ENCODE peak calls at places on chromosomes 7 and 10, in seven cellular contexts. Q, S, F, T, C, Y and H are unnamed samples.

GRCh38 chr7:99146979-99147378 is 3.1 kb upstream of the SMURF1 start:
- DNase-seq in Q (no peak), S (no peak), F (no peak), T (no peak), C (no peak), Y (no peak), H (no peak)

GRCh38 chr10:70681731-70682005 is 9.4 kb downstream of the ADAMTS14 start:
- DNase-seq in Q (no peak), S (no peak), F (no peak), T (no peak), C (no peak), Y (no peak), H (no peak)

GRCh38 chr10:6148908-6149307 is 53.8 kb upstream of the PFKFB3 start:
- DNase-seq in Q (no peak), S (no peak), F (no peak), T (no peak), C (no peak), Y (no peak), H (no peak)

GRCh38 chr7:106518239-106518638 is 142.7 kb downstream of the CCDC71L start:
- DNase-seq in Q (no peak), S (no peak), F (no peak), T (no peak), C (no peak), Y (no peak), H (no peak)

GRCh38 chr10:5843814-5844705 is 30.8 kb upstream of the GDI2 start:
- DNase-seq in Q (no peak), S (no peak), F (no peak), T (no peak), C (no peak), Y (no peak), H (no peak)

GRCh38 chr7:144830811-144831210 is 5.0 kb downstream of the TPK1 start:
- DNase-seq in Q (no peak), S (no peak), F (no peak), T (no peak), C (peak; percentile 20), Y (no peak), H (no peak)

GRCh38 chr10:91017202-91017601 is 96.3 kb upstream of the ANKRD1 start:
- DNase-seq in Q (no peak), S (no peak), F (no peak), T (peak; percentile 29), C (no peak), Y (no peak), H (no peak)

GRCh38 chr7:138661236-138661635 is 39.9 kb downstream of the SVOPL start:
- DNase-seq in Q (no peak), S (no peak), F (no peak), T (no peak), C (no peak), Y (no peak), H (no peak)

GRCh38 chr7:74068378-74069085 is 15.1 kb upstream of the LIMK1 start:
- DNase-seq in Q (no peak), S (no peak), F (peak; percentile 25), T (no peak), C (no peak), Y (no peak), H (no peak)

GRCh38 chr7:158828343-158829020 is 827 bp downstream of the ESYT2 start:
- DNase-seq in Q (no peak), S (peak; percentile 68), F (peak; percentile 52), T (peak; percentile 36), C (no peak), Y (peak; percentile 17), H (no peak)

GRCh38 chr7:95865716-95866371 is 93.5 kb downstream of the DYNC1I1 start:
- DNase-seq in Q (no peak), S (peak; percentile 31), F (no peak), T (no peak), C (peak; percentile 46), Y (no peak), H (no peak)

GRCh38 chr7:75880242-75880641 is 1.4 kb downstream of the RHBDD2 start:
- DNase-seq in Q (no peak), S (no peak), F (no peak), T (no peak), C (no peak), Y (no peak), H (no peak)

GRCh38 chr10:43881657-43882056 is 233.0 kb upstream of the ZNF32 start:
- DNase-seq in Q (no peak), S (no peak), F (no peak), T (no peak), C (no peak), Y (no peak), H (no peak)

GRCh38 chr7:106012184-106012583 is 49.1 kb downstream of the CDHR3 start:
- DNase-seq in Q (no peak), S (no peak), F (no peak), T (no peak), C (no peak), Y (no peak), H (no peak)

GRCh38 chr7:107138696-107139420 is 29.9 kb upstream of the HBP1 start:
- DNase-seq in Q (peak; percentile 33), S (no peak), F (no peak), T (no peak), C (peak; percentile 22), Y (no peak), H (no peak)

GRCh38 chr7:155356323-155357105 is 58.8 kb downstream of the INSIG1 start:
- DNase-seq in Q (no peak), S (peak; percentile 73), F (no peak), T (peak; percentile 7), C (peak; percentile 25), Y (no peak), H (no peak)

GRCh38 chr7:55309040-55309991 is 55.8 kb upstream of the LANCL2 start:
- DNase-seq in Q (no peak), S (peak; percentile 99), F (no peak), T (no peak), C (no peak), Y (peak; percentile 63), H (no peak)

GRCh38 chr10:43058716-43059335 is 18.0 kb upstream of the RET start:
- DNase-seq in Q (no peak), S (no peak), F (no peak), T (no peak), C (no peak), Y (no peak), H (no peak)

GRCh38 chr10:42646692-42647640 is 8.6 kb upstream of the ZNF33B start:
- DNase-seq in Q (no peak), S (no peak), F (no peak), T (no peak), C (no peak), Y (no peak), H (no peak)

GRCh38 chr7:94594882-94595281 is 61.1 kb downstream of the SGCE start:
- DNase-seq in Q (no peak), S (no peak), F (no peak), T (no peak), C (no peak), Y (no peak), H (no peak)

GRCh38 chr7:99794585-99795502 is 10.9 kb upstream of the CYP3A4 start:
- DNase-seq in Q (no peak), S (no peak), F (no peak), T (no peak), C (peak; percentile 6), Y (no peak), H (peak; percentile 40)

GRCh38 chr7:28984631-28985030 is 26.5 kb upstream of the TRIL start:
- DNase-seq in Q (peak; percentile 66), S (peak; percentile 72), F (no peak), T (peak; percentile 34), C (peak; percentile 91), Y (no peak), H (peak; percentile 52)

GRCh38 chr7:47819054-47819920 is 129.0 kb downstream of the PKD1L1 start:
- DNase-seq in Q (peak; percentile 54), S (peak; percentile 72), F (peak; percentile 66), T (peak; percentile 78), C (peak; percentile 83), Y (no peak), H (peak; percentile 44)

GRCh38 chr7:151715661-151716338 is 161.1 kb downstream of the PRKAG2 start:
- DNase-seq in Q (no peak), S (no peak), F (no peak), T (no peak), C (no peak), Y (no peak), H (no peak)

GRCh38 chr10:33180390-33180789 is 154.1 kb downstream of the NRP1 start:
- DNase-seq in Q (no peak), S (no peak), F (no peak), T (no peak), C (no peak), Y (no peak), H (no peak)